ENCODE peak calls at places on chromosomes 5 and 9, in seven cellular contexts. Q is Calu3, W is fibroblast of mammary gland, C is IMR-90, P is choroid plexus epithelial cell, M is MCF 10A, D is fibroblast of pulmonary artery. V is an unnamed sample.

GRCh38 chr9:114300153-114300845 is 22.6 kb upstream of the ORM1 start:
- DNase-seq in Q (no peak), W (no peak), M (no peak), D (no peak), P (no peak), C (no peak), V (no peak)

GRCh38 chr9:133252301-133252776 is 22.7 kb downstream of the ABO start:
- DNase-seq in Q (peak), C (no peak), D (no peak), W (no peak), M (peak), P (no peak), V (no peak)

GRCh38 chr9:126494746-126495145 is 119.0 kb upstream of the LMX1B start:
- DNase-seq in D (no peak), M (no peak), W (no peak), C (no peak), Q (no peak), P (no peak), V (no peak)

GRCh38 chr9:16192403-16193017 is 639.7 kb downstream of the CCDC171 start:
- DNase-seq in M (peak), P (peak), C (peak), Q (no peak), D (peak), W (peak), V (peak)

GRCh38 chr9:127493592-127494303 is 42.4 kb downstream of the LRSAM1 start:
- DNase-seq in P (no peak), D (no peak), M (no peak), W (no peak), Q (no peak), C (no peak), V (no peak)

GRCh38 chr5:72267685-72268084 is 52.4 kb downstream of the MRPS27 start:
- DNase-seq in M (no peak), C (peak), D (no peak), P (no peak), W (no peak), Q (no peak), V (no peak)

GRCh38 chr5:132466453-132467291 is 23.9 kb downstream of the IRF1 start:
- DNase-seq in Q (no peak), D (peak), M (no peak), C (peak), W (peak), P (peak), V (peak)

GRCh38 chr9:125422853-125423252 is 161.2 kb downstream of the GAPVD1 start:
- DNase-seq in Q (no peak), P (no peak), D (no peak), W (no peak), C (no peak), M (no peak), V (no peak)

GRCh38 chr5:72110401-72111013 is 3.2 kb downstream of the MAP1B start:
- DNase-seq in D (no peak), M (no peak), Q (no peak), C (no peak), P (no peak), W (no peak), V (peak)

GRCh38 chr5:57320552-57320951 is 146.7 kb downstream of the GPBP1 start:
- DNase-seq in W (no peak), C (no peak), D (no peak), Q (no peak), P (no peak), M (no peak), V (no peak)

GRCh38 chr5:134647750-134648424 is 698 bp upstream of the SEC24A start:
- DNase-seq in D (peak), Q (no peak), W (peak), P (peak), M (peak), C (peak), V (peak)

GRCh38 chr5:91072891-91073290 is 310.2 kb downstream of the ARRDC3 start:
- DNase-seq in D (peak), C (peak), M (no peak), P (peak), W (peak), Q (no peak), V (peak)

GRCh38 chr5:91070761-91071429 is 312.2 kb downstream of the ARRDC3 start:
- DNase-seq in D (no peak), Q (no peak), W (no peak), C (no peak), P (no peak), M (no peak), V (no peak)

GRCh38 chr5:91077623-91078022 is 305.5 kb downstream of the ARRDC3 start:
- DNase-seq in C (no peak), Q (no peak), D (no peak), P (no peak), M (no peak), W (no peak), V (no peak)

GRCh38 chr5:91076138-91076537 is 307.0 kb downstream of the ARRDC3 start:
- DNase-seq in W (no peak), C (peak), M (no peak), Q (no peak), P (no peak), D (no peak), V (peak)

GRCh38 chr5:91074615-91075014 is 308.5 kb downstream of the ARRDC3 start:
- DNase-seq in M (peak), W (peak), C (peak), P (peak), D (peak), Q (peak), V (peak)
- TF ChIP-seq CTCF in M (peak), W (peak), C (peak), P (peak), D (peak), Q (peak), V (peak)

GRCh38 chr5:84255318-84255717 is 129.4 kb downstream of the EDIL3 start:
- DNase-seq in D (peak), P (peak), W (peak), Q (peak), M (peak), C (peak), V (peak)
- TF ChIP-seq CTCF in D (peak), P (peak), W (peak), Q (no peak), M (peak), C (peak), V (peak)

GRCh38 chr5:18314192-18314778 is 680.0 kb downstream of the TAF11L14 start:
- DNase-seq in P (peak), D (peak), M (peak), Q (peak), W (peak), C (peak), V (peak)
- TF ChIP-seq CTCF in P (peak), D (peak), M (peak), Q (peak), W (peak), C (peak), V (peak)

GRCh38 chr9:109624143-109624542 is 126.0 kb upstream of the PTPN3 start:
- DNase-seq in P (no peak), Q (no peak), D (no peak), W (no peak), C (no peak), M (no peak), V (no peak)

GRCh38 chr9:109624901-109625300 is 126.8 kb upstream of the PTPN3 start:
- DNase-seq in M (no peak), C (no peak), P (no peak), W (peak), D (no peak), Q (no peak), V (no peak)

GRCh38 chr9:109632817-109633216 is 134.7 kb upstream of the PTPN3 start:
- DNase-seq in M (no peak), C (no peak), Q (no peak), P (peak), W (peak), D (no peak), V (no peak)

GRCh38 chr9:109627042-109627441 is 128.9 kb upstream of the PTPN3 start:
- DNase-seq in P (no peak), W (no peak), D (no peak), M (no peak), Q (no peak), C (no peak), V (no peak)

GRCh38 chr9:109629615-109630014 is 131.5 kb upstream of the PTPN3 start:
- DNase-seq in D (no peak), C (no peak), W (no peak), M (no peak), Q (no peak), P (no peak), V (no peak)
- TF ChIP-seq CTCF in D (no peak), C (no peak), W (no peak), M (no peak), Q (no peak), P (no peak), V (no peak)

DNA sequence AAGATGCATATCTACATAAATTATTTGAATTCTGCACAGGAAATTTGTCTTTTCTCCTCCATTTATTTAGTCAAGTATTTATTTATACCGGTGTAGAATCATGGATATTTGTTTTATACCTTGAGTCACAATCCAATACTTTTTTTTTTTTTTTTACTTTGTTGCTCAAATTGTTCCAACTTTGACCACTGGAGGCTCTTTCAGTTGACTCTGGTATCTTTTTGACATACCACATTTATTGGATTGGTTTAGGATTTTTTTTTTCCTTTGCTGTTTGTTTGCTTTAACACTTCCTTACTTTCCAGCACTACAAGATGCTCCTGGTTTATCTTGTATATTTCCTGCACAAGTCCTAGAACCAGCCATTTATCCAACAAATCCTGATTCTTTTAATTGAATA is 543.1 kb upstream of the RIOK2 start:
- DNase-seq in D (no peak), M (no peak), P (peak), Q (no peak), C (no peak), W (peak), V (no peak)
- TF ChIP-seq CTCF in D (peak), M (no peak), P (no peak), Q (no peak), C (no peak), W (peak), V (peak)

GRCh38 chr9:68685213-68685612 is 19.8 kb upstream of the PIP5K1B start:
- DNase-seq in Q (no peak), P (no peak), D (no peak), C (no peak), W (no peak), M (no peak), V (no peak)

GRCh38 chr9:68683433-68683832 is 21.6 kb upstream of the PIP5K1B start:
- DNase-seq in C (no peak), D (no peak), M (no peak), Q (no peak), P (no peak), W (no peak), V (no peak)

GRCh38 chr9:68690088-68690487 is 15.0 kb upstream of the PIP5K1B start:
- DNase-seq in C (no peak), P (peak), W (peak), Q (peak), D (peak), M (peak), V (no peak)

GRCh38 chr9:68685770-68686169 is 19.3 kb upstream of the PIP5K1B start:
- DNase-seq in Q (peak), P (no peak), C (no peak), M (peak), W (no peak), D (no peak), V (no peak)
- TF ChIP-seq CTCF in Q (no peak), P (peak), C (peak), M (no peak), W (peak), D (peak), V (peak)

V was measured in AG10803.